ENCODE peak calls at places on chromosomes 16 and 17, in five cellular contexts. Z, V, M, K and P are unnamed samples.

GRCh38 chr17:60151355-60151754 is 1.6 kb downstream of the CA4 start:
- DNase-seq in K (no peak), V (no peak), M (no peak), Z (no peak), P (no peak)

GRCh38 chr17:62672957-62673356 is 45.5 kb downstream of the MRC2 start:
- DNase-seq in M (no peak), V (no peak), K (no peak), Z (no peak), P (no peak)

GRCh38 chr16:35798885-35799426 is 2339.5 kb downstream of the TP53TG3F start:
- DNase-seq in M (no peak), K (no peak), Z (no peak), V (no peak), P (peak; percentile 22)

GRCh38 chr17:49235896-49236295 is 5.3 kb upstream of the PHOSPHO1 start:
- DNase-seq in M (no peak), V (no peak), K (no peak), Z (no peak), P (no peak)

GRCh38 chr16:50373345-50373701 is 4.5 kb upstream of the BRD7 start:
- DNase-seq in Z (no peak), M (no peak), K (no peak), V (no peak), P (no peak)

GRCh38 chr17:50501906-50502642 is 6.2 kb upstream of the MYCBPAP start:
- DNase-seq in Z (no peak), V (no peak), K (no peak), M (no peak), P (no peak)

GRCh38 chr16:68470461-68471150 is 22.3 kb upstream of the SMPD3 start:
- DNase-seq in V (no peak), M (peak; percentile 31), Z (no peak), K (no peak), P (no peak)

GRCh38 chr17:21042434-21043295 is at the start of gene USP22:
- DNase-seq in V (no peak), K (peak; percentile 94), M (no peak), Z (no peak), P (no peak)

GRCh38 chr17:1491406-1492248 is 859 bp downstream of the MYO1C start:
- DNase-seq in M (peak; percentile 77), Z (peak; percentile 32), K (peak; percentile 48), V (no peak), P (peak; percentile 53)

GRCh38 chr17:30961213-30962188 is 9.3 kb upstream of the RNF135 start:
- DNase-seq in V (no peak), K (no peak), M (no peak), Z (peak; percentile 29), P (no peak)

GRCh38 chr17:27342059-27342458 is 48.1 kb downstream of the WSB1 start:
- DNase-seq in K (no peak), V (no peak), Z (no peak), M (no peak), P (no peak)

GRCh38 chr16:29852654-29853053 is 10.4 kb downstream of the CDIPT start:
- DNase-seq in M (no peak), V (peak; percentile 52), Z (peak; percentile 43), K (no peak), P (no peak)

GRCh38 chr17:11503292-11503691 is 95.0 kb upstream of the DNAH9 start:
- DNase-seq in K (no peak), Z (no peak), V (no peak), M (no peak), P (no peak)

GRCh38 chr17:76727745-76728456 is 1.3 kb downstream of the METTL23 start:
- DNase-seq in M (no peak), Z (peak; percentile 50), K (no peak), V (no peak), P (no peak)

GRCh38 chr17:16515933-16516332 is 23.9 kb upstream of the LRRC75A start:
- DNase-seq in K (no peak), Z (no peak), M (no peak), V (no peak), P (no peak)

DNA sequence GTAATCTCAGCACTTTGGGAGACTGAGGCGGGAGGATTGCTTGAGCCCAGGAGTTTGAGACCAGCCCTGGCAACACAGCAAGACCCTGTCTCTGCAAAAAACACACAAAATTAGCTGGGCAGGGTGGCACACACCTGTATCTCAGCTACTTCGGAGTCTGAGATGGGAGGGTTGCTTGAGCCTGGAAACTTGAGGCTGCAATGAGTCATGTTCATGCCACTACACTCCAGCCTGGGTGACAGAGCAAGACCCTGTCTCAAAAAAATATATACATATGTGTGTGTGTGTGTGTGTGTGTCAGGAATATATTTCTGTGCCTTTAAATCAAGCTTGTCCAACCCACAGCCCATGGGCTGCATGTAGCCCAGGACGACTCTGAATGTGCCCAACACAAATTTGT is 55.2 kb downstream of the CRISPLD2 start:
- DNase-seq in Z (no peak), M (no peak), K (no peak), V (no peak), P (no peak)
- TF ChIP-seq CTCF in Z (no peak), M (no peak), K (no peak), V (no peak), P (no peak)

GRCh38 chr17:79798296-79799173 is 1.7 kb upstream of the CBX8 start:
- DNase-seq in V (no peak), Z (peak; percentile 69), K (no peak), M (peak; percentile 49), P (no peak)

GRCh38 chr17:79797492-79798295 is 817 bp upstream of the CBX8 start:
- DNase-seq in K (no peak), Z (no peak), M (peak; percentile 40), V (no peak), P (no peak)

GRCh38 chr17:79794659-79795511 is 2.0 kb downstream of the CBX8 start:
- DNase-seq in Z (no peak), K (no peak), V (no peak), M (no peak), P (no peak)

GRCh38 chr17:79795795-79796569 is 895 bp downstream of the CBX8 start:
- DNase-seq in K (no peak), M (no peak), V (no peak), Z (peak; percentile 19), P (no peak)

GRCh38 chr17:79796570-79797491 is at the start of gene CBX8:
- DNase-seq in V (peak; percentile 98), Z (peak; percentile 99), K (peak; percentile 100), M (peak; percentile 100), P (peak; percentile 99)
- TF ChIP-seq CTCF in V (peak; percentile 11), Z (no peak), K (no peak), M (no peak), P (no peak)

DNA sequence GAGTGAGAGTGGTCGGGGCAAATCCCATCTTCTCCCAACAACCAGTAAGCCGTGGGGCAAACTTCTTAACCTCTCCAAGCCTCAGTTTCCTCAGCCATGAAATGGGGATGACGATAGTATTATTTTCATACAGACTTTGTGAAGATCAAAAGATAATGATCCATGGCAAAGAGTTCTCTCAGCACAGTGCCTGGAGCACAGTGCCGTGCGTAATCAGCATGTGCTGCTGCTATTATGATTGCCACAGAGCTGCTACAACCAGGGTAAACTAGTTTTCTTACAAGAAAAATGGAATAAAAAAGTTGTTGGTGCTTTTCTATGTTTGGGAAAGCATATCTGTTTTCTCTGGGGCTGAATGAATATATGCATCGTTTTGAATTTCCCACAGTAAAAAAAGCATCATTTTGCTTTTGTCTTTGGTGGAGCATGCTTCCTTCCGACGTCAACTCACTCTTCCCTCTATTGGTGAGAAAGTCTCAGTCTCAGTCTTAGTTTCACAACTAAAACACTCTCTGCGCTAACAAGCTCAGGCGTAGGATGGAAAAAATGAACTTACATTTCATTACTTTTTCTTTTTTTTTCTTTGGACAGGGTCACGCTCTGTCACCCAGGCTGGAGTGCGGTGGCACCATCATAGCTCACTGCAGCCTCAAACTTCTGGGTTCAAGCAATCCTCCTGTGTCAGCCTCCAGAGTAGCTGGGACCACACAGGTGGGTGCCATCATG is 37.2 kb downstream of the CDK5R1 start:
- DNase-seq in Z (no peak), K (no peak), V (no peak), M (no peak), P (no peak)
- TF ChIP-seq CTCF in Z (no peak), K (no peak), V (no peak), M (no peak), P (no peak)

GRCh38 chr17:47839899-47840741 is 953 bp downstream of the SCRN2 start:
- DNase-seq in M (no peak), K (no peak), V (no peak), Z (no peak), P (no peak)

GRCh38 chr17:47841488-47842308 is 625 bp upstream of the SCRN2 start:
- DNase-seq in M (no peak), V (no peak), K (no peak), Z (no peak), P (no peak)

GRCh38 chr17:47839071-47839470 is 2.0 kb downstream of the SCRN2 start:
- DNase-seq in M (no peak), V (no peak), Z (no peak), K (no peak), P (no peak)

GRCh38 chr17:47838636-47839035 is 2.4 kb downstream of the SCRN2 start:
- DNase-seq in M (no peak), Z (no peak), V (no peak), K (no peak), P (no peak)

GRCh38 chr17:47840742-47841487 is at the start of gene SCRN2:
- DNase-seq in V (peak; percentile 38), Z (peak; percentile 79), K (peak; percentile 99), M (peak; percentile 89), P (peak; percentile 88)
- TF ChIP-seq CTCF in V (peak; percentile 93), Z (peak; percentile 93), K (peak; percentile 97), M (peak; percentile 96), P (peak; percentile 99)